ENCODE peak calls at places on chromosome 16, in four cellular contexts. Q is HCT116, L is epithelial cell of esophagus, U is fibroblast of pulmonary artery. G is an unnamed sample.

GRCh38 chr16:53893731-53894435 is 189.9 kb downstream of the FTO start:
- DNase-seq in Q (no peak), L (peak; percentile 85), U (peak; percentile 59), G (peak; percentile 60)

GRCh38 chr16:1401758-1402154 is 12.7 kb downstream of the UNKL start:
- DNase-seq in Q (no peak), L (no peak), U (no peak), G (no peak)

GRCh38 chr16:84044108-84044488 is 1.5 kb upstream of the SLC38A8 start:
- DNase-seq in Q (peak; percentile 41), L (peak; percentile 22), U (peak; percentile 40), G (no peak)

GRCh38 chr16:78485899-78486221 is 386.4 kb downstream of the WWOX start:
- DNase-seq in Q (no peak), L (no peak), U (no peak), G (no peak)

GRCh38 chr16:17370233-17371013 is 100.3 kb downstream of the XYLT1 start:
- DNase-seq in Q (no peak), L (no peak), U (no peak), G (no peak)

GRCh38 chr16:10852948-10853347 is 24.1 kb upstream of the CIITA start:
- DNase-seq in Q (no peak), L (peak; percentile 38), U (no peak), G (no peak)

GRCh38 chr16:75264999-75265910 is 13.8 kb upstream of the BCAR1 start:
- DNase-seq in Q (no peak), L (no peak), U (no peak), G (no peak)

GRCh38 chr16:2475413-2476344 is 752 bp downstream of the TBC1D24 start:
- DNase-seq in Q (no peak), L (no peak), U (no peak), G (no peak)

GRCh38 chr16:67537270-67537635 is 8.6 kb downstream of the RIPOR1 start:
- DNase-seq in Q (no peak), L (peak; percentile 60), U (peak; percentile 57), G (no peak)

GRCh38 chr16:58515871-58516767 is 802 bp downstream of the SETD6 start:
- DNase-seq in Q (no peak), L (peak; percentile 76), U (no peak), G (no peak)

GRCh38 chr16:56700195-56700594 is 17.9 kb downstream of the MT1X start:
- DNase-seq in Q (no peak), L (no peak), U (peak; percentile 53), G (no peak)

GRCh38 chr16:57795431-57795878 is 6.8 kb downstream of the KIFC3 start:
- DNase-seq in Q (peak; percentile 53), L (peak; percentile 84), U (peak; percentile 62), G (no peak)

GRCh38 chr16:31333686-31334649 is 21.0 kb upstream of the ITGAX start:
- DNase-seq in Q (peak; percentile 52), L (peak; percentile 42), U (peak; percentile 10), G (no peak)
- TF ChIP-seq CTCF in Q (peak; percentile 59), L (peak; percentile 29), U (peak; percentile 16), G (peak; percentile 17)

GRCh38 chr16:6753553-6753952 is 579.1 kb upstream of the RBFOX1 start:
- DNase-seq in Q (no peak), L (no peak), U (no peak), G (no peak)

DNA sequence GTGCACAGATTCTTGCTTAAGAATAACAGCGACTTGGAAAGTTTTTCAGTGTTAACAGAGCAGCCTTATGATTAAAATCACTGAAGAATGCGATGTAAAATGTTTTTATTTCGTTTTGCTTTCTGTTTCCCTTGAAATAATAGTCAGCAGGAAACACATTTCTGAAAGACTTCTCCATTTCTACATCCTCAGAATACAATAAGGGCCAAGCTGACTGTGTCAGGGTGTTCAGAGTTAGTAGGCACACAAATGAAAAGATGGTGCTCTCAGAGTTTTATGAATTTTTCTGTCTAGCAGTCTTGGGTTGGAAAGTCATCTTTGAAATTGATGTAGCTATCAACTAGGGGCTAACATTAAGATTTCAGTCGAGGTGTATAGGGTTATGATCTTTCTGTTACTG is 582.9 kb upstream of the RBFOX1 start:
- DNase-seq in Q (no peak), L (no peak), U (no peak), G (no peak)
- TF ChIP-seq CTCF in Q (no peak), L (no peak), U (no peak), G (no peak)

DNA sequence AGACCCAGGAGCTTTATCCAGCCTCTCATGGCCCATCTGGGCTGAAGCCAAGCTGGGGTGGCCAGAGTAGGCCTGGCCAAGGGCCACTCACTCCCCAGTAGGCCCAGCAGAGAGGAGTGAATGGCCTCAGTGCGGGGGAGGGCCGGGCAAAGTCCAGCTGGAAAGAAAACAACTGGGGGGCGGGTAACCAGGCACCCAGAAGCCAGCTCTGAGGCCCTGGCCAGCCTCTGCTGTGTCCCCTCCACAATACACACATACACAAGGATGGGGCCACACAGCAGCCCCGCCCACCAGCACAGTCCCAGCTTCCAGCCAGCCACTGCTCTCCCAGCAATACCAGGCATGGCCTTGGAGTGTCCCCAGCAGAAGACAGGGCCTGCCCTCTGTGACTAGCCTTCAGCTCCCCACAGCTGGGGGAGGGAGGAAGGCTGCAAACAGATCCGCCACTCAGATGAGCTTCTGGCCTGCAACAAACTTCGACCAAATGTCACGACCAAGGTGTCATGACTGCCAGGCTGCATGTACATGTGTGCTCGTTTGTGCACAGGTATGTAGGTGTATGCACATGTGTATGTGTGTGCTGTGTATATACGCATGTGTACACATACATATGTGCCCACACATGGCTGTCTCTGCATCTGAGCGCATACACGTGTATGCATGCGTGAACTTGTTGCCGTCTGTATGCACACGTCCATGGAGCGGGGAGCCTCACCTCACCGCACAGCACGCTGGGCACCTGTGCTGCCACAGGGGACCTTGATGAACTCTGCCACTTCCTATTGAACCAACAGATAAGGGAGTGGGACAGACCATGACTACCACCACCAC is 5.0 kb downstream of the CARHSP1 start:
- DNase-seq in Q (no peak), L (peak; percentile 66), U (no peak), G (no peak)
- TF ChIP-seq CTCF in Q (no peak), L (no peak), U (no peak), G (no peak)

GRCh38 chr16:19223235-19223847 is 55.3 kb downstream of the SYT17 start:
- DNase-seq in Q (peak; percentile 42), L (no peak), U (peak; percentile 1), G (peak; percentile 7)
- TF ChIP-seq CTCF in Q (peak; percentile 97), L (peak; percentile 43), U (peak; percentile 52), G (peak; percentile 73)

GRCh38 chr16:19389246-19389645 is 28.4 kb upstream of the TMC5 start:
- DNase-seq in Q (no peak), L (peak; percentile 66), U (peak; percentile 13), G (no peak)
- TF ChIP-seq CTCF in Q (peak; percentile 63), L (peak; percentile 64), U (peak; percentile 35), G (peak; percentile 61)

DNA sequence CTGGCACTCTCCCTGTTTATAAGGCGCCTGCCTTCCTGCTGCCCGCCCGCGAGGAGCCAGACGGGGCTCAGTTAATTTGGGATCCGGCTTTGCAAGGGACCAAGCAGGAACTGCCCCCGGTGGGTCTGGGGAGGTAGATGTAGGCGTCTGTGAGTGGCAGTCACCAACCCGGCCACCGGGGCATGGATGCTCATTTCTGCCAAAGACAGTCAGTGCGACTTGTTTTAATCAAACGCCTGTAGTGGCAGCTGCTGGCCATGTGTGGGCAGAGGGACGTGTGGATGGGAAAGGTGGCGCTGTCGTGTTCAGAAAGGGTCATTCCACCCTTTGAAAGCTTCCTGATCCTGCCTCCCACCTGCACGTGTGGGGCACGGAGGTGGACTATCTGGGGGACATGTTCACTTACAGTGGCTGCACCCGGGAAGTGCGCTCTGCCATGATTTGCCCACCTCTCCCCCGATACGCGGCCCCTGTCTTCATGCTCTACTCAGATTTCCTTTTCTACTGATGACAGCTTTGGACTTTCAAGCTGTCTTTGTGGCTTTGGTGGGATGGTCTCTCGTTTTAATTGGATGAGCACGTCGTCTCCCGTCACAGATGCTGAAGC is 60.3 kb upstream of the CIBAR2 start:
- DNase-seq in Q (peak; percentile 65), L (peak; percentile 18), U (peak; percentile 35), G (no peak)
- TF ChIP-seq CTCF in Q (peak; percentile 80), L (peak; percentile 23), U (peak; percentile 35), G (peak; percentile 34)

DNA sequence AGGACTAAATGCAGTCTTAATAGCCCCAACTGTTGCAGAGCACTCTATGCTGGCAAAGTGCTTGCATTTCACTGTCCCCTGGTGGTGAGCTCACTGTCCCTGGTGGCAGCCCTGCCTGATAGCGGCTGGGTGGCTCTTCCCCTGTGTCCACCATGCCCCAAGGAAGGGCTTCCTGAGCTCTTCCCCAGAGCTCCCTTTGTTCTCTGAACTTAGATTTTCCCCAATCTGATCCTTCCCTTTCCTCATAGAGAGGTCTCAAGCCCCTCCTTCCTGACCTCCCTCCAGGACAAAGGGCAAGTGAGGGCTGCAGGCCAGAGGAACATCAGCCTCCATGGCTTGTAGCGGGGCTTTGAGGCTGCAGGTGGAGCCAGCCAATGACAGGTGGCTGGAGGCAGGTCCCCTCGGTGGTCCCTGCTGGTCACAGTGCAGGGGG is 17.0 kb downstream of the BEAN1 start:
- DNase-seq in Q (no peak), L (no peak), U (no peak), G (no peak)
- TF ChIP-seq CTCF in Q (peak; percentile 38), L (no peak), U (no peak), G (peak; percentile 47)

GRCh38 chr16:89316701-89317100 is 99.2 kb downstream of the ZNF778 start:
- DNase-seq in Q (no peak), L (no peak), U (no peak), G (no peak)

GRCh38 chr16:89314858-89315257 is 97.4 kb downstream of the ZNF778 start:
- DNase-seq in Q (no peak), L (no peak), U (no peak), G (no peak)

GRCh38 chr16:89314357-89314756 is 96.9 kb downstream of the ZNF778 start:
- DNase-seq in Q (no peak), L (peak; percentile 57), U (no peak), G (no peak)

GRCh38 chr16:89315791-89316581 is 98.5 kb downstream of the ZNF778 start:
- DNase-seq in Q (no peak), L (peak; percentile 91), U (peak; percentile 80), G (peak; percentile 89)

GRCh38 chr16:89315271-89315670 is 97.8 kb downstream of the ZNF778 start:
- DNase-seq in Q (no peak), L (no peak), U (no peak), G (no peak)
- TF ChIP-seq CTCF in Q (no peak), L (no peak), U (no peak), G (no peak)

DNA sequence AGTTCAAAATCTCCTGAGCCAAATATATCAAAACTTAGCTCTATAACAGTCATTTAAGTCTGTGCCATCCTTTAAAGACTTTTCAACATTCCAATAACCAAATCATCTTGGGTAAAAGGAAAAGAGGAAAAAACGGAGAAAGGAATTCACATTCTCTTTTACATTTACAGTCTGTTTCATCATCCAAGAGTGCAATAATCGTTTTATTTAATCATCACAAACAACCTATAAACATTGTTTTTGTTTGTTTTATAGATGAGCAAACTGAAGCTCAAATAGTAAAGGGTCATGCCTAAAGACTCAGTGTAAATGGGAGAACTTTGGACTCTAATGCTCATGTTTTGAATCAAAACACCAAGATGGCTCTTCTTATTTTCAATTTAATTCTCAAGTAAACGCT is 252.3 kb downstream of the TOX3 start:
- DNase-seq in Q (no peak), L (no peak), U (no peak), G (no peak)
- TF ChIP-seq CTCF in Q (no peak), L (no peak), U (no peak), G (no peak)

G was measured in brain microvascular endothelial cell.